ENCODE peak calls at places on chromosome 2, in five cellular contexts. One of them, this sample, is unnamed.

GRCh38 chr2:227219312-227220105 is 55.1 kb downstream of the COL4A3 start:
- DNase-seq in K562: no peak
- DNase-seq in HCT116: no peak
- DNase-seq in HepG2: no peak
- DNase-seq in SK-N-SH: no peak
- DNase-seq in this sample: no peak

GRCh38 chr2:146879882-146880281 is 964.9 kb upstream of the ACVR2A start:
- DNase-seq in K562: no peak
- DNase-seq in HCT116: no peak
- DNase-seq in HepG2: no peak
- DNase-seq in SK-N-SH: no peak
- DNase-seq in this sample: no peak

GRCh38 chr2:113183703-113184102 is 9.9 kb downstream of the PSD4 start:
- DNase-seq in K562: no peak
- DNase-seq in HCT116: no peak
- DNase-seq in HepG2: no peak
- DNase-seq in SK-N-SH: no peak
- DNase-seq in this sample: no peak

GRCh38 chr2:16613475-16613874 is 52.2 kb downstream of the CYRIA start:
- DNase-seq in K562: peak
- DNase-seq in HCT116: no peak
- DNase-seq in HepG2: peak
- DNase-seq in SK-N-SH: peak
- DNase-seq in this sample: peak

GRCh38 chr2:48205137-48205798 is 299.0 kb upstream of the FBXO11 start:
- DNase-seq in K562: peak
- DNase-seq in HCT116: no peak
- DNase-seq in HepG2: peak
- DNase-seq in SK-N-SH: no peak
- DNase-seq in this sample: no peak

GRCh38 chr2:160494243-160494642 is 636 bp upstream of the RBMS1 start:
- DNase-seq in K562: no peak
- DNase-seq in HCT116: no peak
- DNase-seq in HepG2: no peak
- DNase-seq in SK-N-SH: no peak
- DNase-seq in this sample: no peak

GRCh38 chr2:223007531-223007930 is 44.5 kb upstream of the KCNE4 start:
- DNase-seq in K562: no peak
- DNase-seq in HCT116: no peak
- DNase-seq in HepG2: no peak
- DNase-seq in SK-N-SH: no peak
- DNase-seq in this sample: no peak

GRCh38 chr2:216539791-216540241 is 41.2 kb downstream of the RPL37A start:
- DNase-seq in K562: no peak
- DNase-seq in HCT116: no peak
- DNase-seq in HepG2: no peak
- DNase-seq in SK-N-SH: peak
- DNase-seq in this sample: no peak

GRCh38 chr2:217953531-217953932 is 49.3 kb downstream of the TNS1 start:
- DNase-seq in K562: no peak
- DNase-seq in HCT116: no peak
- DNase-seq in HepG2: no peak
- DNase-seq in SK-N-SH: no peak
- DNase-seq in this sample: no peak

GRCh38 chr2:20095469-20095868 is 44.0 kb upstream of the LAPTM4A start:
- DNase-seq in K562: no peak
- DNase-seq in HCT116: no peak
- DNase-seq in HepG2: no peak
- DNase-seq in SK-N-SH: no peak
- DNase-seq in this sample: no peak

GRCh38 chr2:149928026-149928425 is 340.5 kb upstream of the MMADHC start:
- DNase-seq in K562: no peak
- DNase-seq in HCT116: no peak
- DNase-seq in HepG2: no peak
- DNase-seq in SK-N-SH: no peak
- DNase-seq in this sample: no peak

GRCh38 chr2:177572236-177572671 is 179.7 kb downstream of the AGPS start:
- DNase-seq in K562: no peak
- DNase-seq in HCT116: no peak
- DNase-seq in HepG2: peak
- DNase-seq in SK-N-SH: no peak
- DNase-seq in this sample: no peak

GRCh38 chr2:103959174-103960125 is 894.5 kb upstream of the POU3F3 start:
- DNase-seq in K562: peak
- DNase-seq in HCT116: no peak
- DNase-seq in HepG2: peak
- DNase-seq in SK-N-SH: peak
- DNase-seq in this sample: peak

GRCh38 chr2:111662771-111663470 is 221.1 kb downstream of the ANAPC1 start:
- DNase-seq in K562: no peak
- DNase-seq in HCT116: no peak
- DNase-seq in HepG2: no peak
- DNase-seq in SK-N-SH: no peak
- DNase-seq in this sample: no peak

GRCh38 chr2:84077504-84077903 is 381.6 kb downstream of the SUCLG1 start:
- DNase-seq in K562: peak
- DNase-seq in HCT116: peak
- DNase-seq in HepG2: peak
- DNase-seq in SK-N-SH: peak
- DNase-seq in this sample: peak

GRCh38 chr2:3692375-3692774 is 11.0 kb upstream of the DCDC2C start:
- DNase-seq in K562: peak
- DNase-seq in HCT116: peak
- DNase-seq in HepG2: peak
- DNase-seq in SK-N-SH: peak
- DNase-seq in this sample: peak

GRCh38 chr2:105860567-105860966 is 115.9 kb downstream of the NCK2 start:
- DNase-seq in K562: no peak
- DNase-seq in HCT116: no peak
- DNase-seq in HepG2: no peak
- DNase-seq in SK-N-SH: no peak
- DNase-seq in this sample: no peak

GRCh38 chr2:25491966-25492532 is 150.3 kb upstream of the DNMT3A start:
- DNase-seq in K562: no peak
- DNase-seq in HCT116: no peak
- DNase-seq in HepG2: peak
- DNase-seq in SK-N-SH: peak
- DNase-seq in this sample: no peak

GRCh38 chr2:147026664-147027278 is 818.1 kb upstream of the ACVR2A start:
- DNase-seq in K562: no peak
- DNase-seq in HCT116: no peak
- DNase-seq in HepG2: no peak
- DNase-seq in SK-N-SH: no peak
- DNase-seq in this sample: no peak

GRCh38 chr2:185700883-185701282 is 37.7 kb upstream of the FSIP2 start:
- DNase-seq in K562: no peak
- DNase-seq in HCT116: no peak
- DNase-seq in HepG2: no peak
- DNase-seq in SK-N-SH: no peak
- DNase-seq in this sample: no peak

GRCh38 chr2:51469102-51469501 is 437.2 kb upstream of the NRXN1 start:
- DNase-seq in K562: no peak
- DNase-seq in HCT116: no peak
- DNase-seq in HepG2: no peak
- DNase-seq in SK-N-SH: no peak
- DNase-seq in this sample: no peak

GRCh38 chr2:27891063-27891819 is 712 bp downstream of the BABAM2 start:
- DNase-seq in K562: peak
- DNase-seq in HCT116: peak
- DNase-seq in HepG2: peak
- DNase-seq in SK-N-SH: peak
- DNase-seq in this sample: peak

GRCh38 chr2:16275718-16276117 is 335.4 kb downstream of the MYCN start:
- DNase-seq in K562: no peak
- DNase-seq in HCT116: no peak
- DNase-seq in HepG2: no peak
- DNase-seq in SK-N-SH: no peak
- DNase-seq in this sample: no peak

GRCh38 chr2:28610583-28611201 is 114.8 kb downstream of the PLB1 start:
- DNase-seq in K562: peak
- DNase-seq in HCT116: peak
- DNase-seq in HepG2: peak
- DNase-seq in SK-N-SH: no peak
- DNase-seq in this sample: no peak

GRCh38 chr2:234288974-234289455 is 207.9 kb downstream of the ARL4C start:
- DNase-seq in K562: peak
- DNase-seq in HCT116: peak
- DNase-seq in HepG2: peak
- DNase-seq in SK-N-SH: peak
- DNase-seq in this sample: peak

GRCh38 chr2:157627594-157628281 is 926 bp downstream of the ACVR1C start:
- DNase-seq in K562: no peak
- DNase-seq in HCT116: no peak
- DNase-seq in HepG2: no peak
- DNase-seq in SK-N-SH: no peak
- DNase-seq in this sample: no peak

GRCh38 chr2:240793313-240794177 is 26.5 kb downstream of the KIF1A start:
- DNase-seq in K562: no peak
- DNase-seq in HCT116: no peak
- DNase-seq in HepG2: no peak
- DNase-seq in SK-N-SH: no peak
- DNase-seq in this sample: no peak

GRCh38 chr2:240791821-240792657 is 28.0 kb downstream of the KIF1A start:
- DNase-seq in K562: no peak
- DNase-seq in HCT116: no peak
- DNase-seq in HepG2: no peak
- DNase-seq in SK-N-SH: no peak
- DNase-seq in this sample: no peak

GRCh38 chr2:240791211-240791800 is 28.7 kb downstream of the KIF1A start:
- DNase-seq in K562: no peak
- DNase-seq in HCT116: no peak
- DNase-seq in HepG2: no peak
- DNase-seq in SK-N-SH: no peak
- DNase-seq in this sample: no peak

GRCh38 chr2:240794178-240794721 is 25.8 kb downstream of the KIF1A start:
- DNase-seq in K562: no peak
- DNase-seq in HCT116: no peak
- DNase-seq in HepG2: no peak
- DNase-seq in SK-N-SH: no peak
- DNase-seq in this sample: no peak

GRCh38 chr2:240792658-240793312 is 27.2 kb downstream of the KIF1A start:
- DNase-seq in K562: no peak
- DNase-seq in HCT116: no peak
- DNase-seq in HepG2: no peak
- DNase-seq in SK-N-SH: no peak
- DNase-seq in this sample: no peak
- TF ChIP-seq JUND in K562: no peak
- TF ChIP-seq JUND in HCT116: no peak
- TF ChIP-seq JUND in HepG2: no peak
- TF ChIP-seq JUND in SK-N-SH: no peak
- TF ChIP-seq JUND in this sample: no peak

DNA sequence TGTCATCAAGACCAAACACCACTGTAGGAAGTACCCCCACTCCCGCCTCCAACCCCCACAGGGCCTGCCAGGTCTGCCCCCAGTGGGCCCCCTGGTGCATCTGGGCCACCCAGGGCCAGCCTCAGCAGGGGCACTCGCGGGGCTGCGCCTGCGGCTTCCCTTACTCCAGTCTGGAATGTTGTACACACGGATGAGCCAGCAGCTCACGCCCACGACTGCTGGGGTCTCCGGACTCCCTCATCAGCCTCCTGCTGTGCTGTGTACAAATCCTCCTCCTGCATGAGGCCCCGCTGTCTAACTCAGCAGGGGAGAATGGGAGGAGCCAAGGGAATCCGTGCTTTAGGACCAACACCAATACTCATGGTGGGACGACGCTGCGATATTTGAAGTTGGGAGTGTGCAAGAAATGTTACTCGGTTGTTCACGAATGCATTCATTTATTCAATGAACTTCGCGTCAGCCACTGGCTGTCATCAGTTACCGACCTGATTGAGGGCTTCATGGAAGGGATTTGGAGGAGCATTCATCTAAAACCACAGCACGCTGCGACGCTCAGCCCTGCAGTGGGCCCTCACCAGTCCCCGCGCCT is 654 bp upstream of the ASB1 start:
- DNase-seq in K562: peak
- DNase-seq in HCT116: peak
- DNase-seq in HepG2: peak
- DNase-seq in SK-N-SH: peak
- DNase-seq in this sample: no peak
- TF ChIP-seq JUND in K562: no peak
- TF ChIP-seq JUND in HCT116: no peak
- TF ChIP-seq JUND in HepG2: no peak
- TF ChIP-seq JUND in SK-N-SH: no peak
- TF ChIP-seq JUND in this sample: no peak

GRCh38 chr2:119748135-119748534 is 11.6 kb upstream of the PTPN4 start:
- DNase-seq in K562: no peak
- DNase-seq in HCT116: no peak
- DNase-seq in HepG2: no peak
- DNase-seq in SK-N-SH: no peak
- DNase-seq in this sample: no peak
- TF ChIP-seq JUND in K562: no peak
- TF ChIP-seq JUND in HCT116: no peak
- TF ChIP-seq JUND in HepG2: no peak
- TF ChIP-seq JUND in SK-N-SH: no peak
- TF ChIP-seq JUND in this sample: no peak

GRCh38 chr2:85785871-85786270 is 32.1 kb downstream of the ATOH8 start:
- DNase-seq in K562: no peak
- DNase-seq in HCT116: no peak
- DNase-seq in HepG2: no peak
- DNase-seq in SK-N-SH: no peak
- DNase-seq in this sample: no peak

GRCh38 chr2:85784474-85784986 is 30.7 kb downstream of the ATOH8 start:
- DNase-seq in K562: no peak
- DNase-seq in HCT116: no peak
- DNase-seq in HepG2: no peak
- DNase-seq in SK-N-SH: no peak
- DNase-seq in this sample: no peak

GRCh38 chr2:85785027-85785822 is 31.4 kb downstream of the ATOH8 start:
- DNase-seq in K562: no peak
- DNase-seq in HCT116: no peak
- DNase-seq in HepG2: no peak
- DNase-seq in SK-N-SH: no peak
- DNase-seq in this sample: no peak

GRCh38 chr2:85786444-85786843 is 32.7 kb downstream of the ATOH8 start:
- DNase-seq in K562: no peak
- DNase-seq in HCT116: no peak
- DNase-seq in HepG2: no peak
- DNase-seq in SK-N-SH: no peak
- DNase-seq in this sample: no peak

DNA sequence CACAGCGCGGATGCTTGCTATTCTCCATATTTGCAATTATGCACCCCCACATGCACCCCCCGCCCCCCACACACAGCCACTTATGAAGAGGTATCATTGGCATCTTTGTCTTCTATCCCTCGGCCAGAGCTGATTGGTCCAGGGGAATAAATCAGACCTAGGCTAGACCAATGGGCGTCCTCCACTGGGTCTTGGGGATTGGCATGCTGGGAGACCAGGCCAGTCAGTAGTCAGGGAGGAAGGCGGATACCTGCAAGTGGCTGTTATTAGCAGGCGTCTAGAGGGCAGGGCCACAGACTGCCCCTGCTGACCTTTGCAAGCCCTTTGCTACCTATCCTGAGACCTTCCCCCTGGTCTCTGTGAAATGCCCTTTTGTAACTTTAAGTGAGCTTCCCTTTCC is 30.0 kb downstream of the ATOH8 start:
- DNase-seq in K562: peak
- DNase-seq in HCT116: no peak
- DNase-seq in HepG2: no peak
- DNase-seq in SK-N-SH: no peak
- DNase-seq in this sample: peak
- TF ChIP-seq JUND in K562: no peak
- TF ChIP-seq JUND in HCT116: no peak
- TF ChIP-seq JUND in HepG2: no peak
- TF ChIP-seq JUND in SK-N-SH: no peak
- TF ChIP-seq JUND in this sample: no peak